ENCODE peak calls at places on chromosomes 1 and 21, in five cellular contexts. L, F, Y, M and G are unnamed samples.

GRCh38 chr1:92446990-92447681 is 39.6 kb downstream of the GFI1 start:
- ATAC-seq in Y (no peak), F (no peak), L (peak; percentile 66), M (no peak), G (peak; percentile 70)

GRCh38 chr21:44708213-44708865 is 3.0 kb downstream of the TSPEAR start:
- ATAC-seq in M (peak; percentile 56), L (no peak), Y (peak; percentile 67), F (no peak), G (no peak)

GRCh38 chr1:181152892-181153633 is 64.6 kb downstream of the IER5 start:
- ATAC-seq in L (no peak), M (no peak), F (peak; percentile 94), Y (peak; percentile 91), G (peak; percentile 83)

GRCh38 chr1:171438441-171438840 is 46.9 kb upstream of the PRRC2C start:
- ATAC-seq in M (peak; percentile 58), F (peak; percentile 72), Y (no peak), L (no peak), G (peak; percentile 77)

GRCh38 chr1:157170677-157171515 is 32.7 kb upstream of the ETV3 start:
- ATAC-seq in Y (no peak), F (peak; percentile 34), M (peak; percentile 43), L (no peak), G (peak; percentile 37)

GRCh38 chr1:118147542-118147941 is 37.5 kb downstream of the SPAG17 start:
- ATAC-seq in Y (no peak), F (peak; percentile 85), L (no peak), M (no peak), G (no peak)

GRCh38 chr1:97192872-97193572 is 471.4 kb downstream of the PTBP2 start:
- ATAC-seq in F (peak; percentile 89), M (peak; percentile 96), Y (no peak), L (no peak), G (peak; percentile 98)

GRCh38 chr21:33139084-33139483 is 69.1 kb downstream of the OLIG1 start:
- ATAC-seq in L (no peak), F (no peak), Y (no peak), M (no peak), G (no peak)

GRCh38 chr21:31235671-31236450 is 108.2 kb downstream of the TIAM1 start:
- ATAC-seq in L (peak; percentile 61), F (no peak), Y (no peak), M (peak; percentile 38), G (no peak)

GRCh38 chr1:184310157-184310819 is 76.5 kb upstream of the C1orf21 start:
- ATAC-seq in L (no peak), F (peak; percentile 27), Y (no peak), M (no peak), G (no peak)

GRCh38 chr1:61461406-61462384 is 263.2 kb downstream of the TM2D1 start:
- ATAC-seq in M (no peak), F (no peak), L (no peak), Y (no peak), G (no peak)

GRCh38 chr21:32645261-32646182 is 33.3 kb upstream of the CFAP298 start:
- ATAC-seq in M (no peak), F (peak; percentile 91), L (no peak), Y (no peak), G (no peak)

GRCh38 chr1:59750612-59751395 is 63.9 kb upstream of the HOOK1 start:
- ATAC-seq in M (no peak), Y (peak; percentile 17), L (no peak), F (peak; percentile 73), G (peak; percentile 87)

GRCh38 chr1:165857046-165857801 is 29.8 kb downstream of the UCK2 start:
- ATAC-seq in M (no peak), Y (no peak), F (peak; percentile 27), L (no peak), G (no peak)

GRCh38 chr1:25541425-25541824 is 2.0 kb upstream of the LDLRAP1 start:
- ATAC-seq in Y (no peak), M (no peak), L (no peak), F (no peak), G (no peak)

GRCh38 chr1:173190101-173190895 is 16.8 kb downstream of the TNFSF4 start:
- ATAC-seq in F (peak; percentile 87), M (peak; percentile 91), Y (peak; percentile 96), L (no peak), G (peak; percentile 70)